ENCODE peak calls at places on chromosomes 4 and X, in five cellular contexts. One of them, this sample, is unnamed.

GRCh38 chr4:181301735-181302380 is 941.3 kb upstream of the TENM3 start:
- DNase-seq in trophoblast cell: peak
- DNase-seq in H9: peak
- DNase-seq in mesenchymal stem cell: no peak
- DNase-seq in H1: no peak
- DNase-seq in this sample: no peak

GRCh38 chrX:154597221-154597620 is 12.3 kb downstream of the CTAG1A start:
- DNase-seq in trophoblast cell: no peak
- DNase-seq in H9: no peak
- DNase-seq in mesenchymal stem cell: no peak
- DNase-seq in H1: no peak
- DNase-seq in this sample: no peak

GRCh38 chrX:65961714-65962113 is 78.2 kb downstream of the VSIG4 start:
- DNase-seq in trophoblast cell: no peak
- DNase-seq in H9: no peak
- DNase-seq in mesenchymal stem cell: no peak
- DNase-seq in H1: no peak
- DNase-seq in this sample: no peak

GRCh38 chrX:151852294-151852693 is 60.4 kb upstream of the MAGEA4 start:
- DNase-seq in trophoblast cell: no peak
- DNase-seq in H9: no peak
- DNase-seq in mesenchymal stem cell: no peak
- DNase-seq in H1: no peak
- DNase-seq in this sample: no peak

GRCh38 chr4:64582492-64582891 is 173.2 kb upstream of the TECRL start:
- DNase-seq in trophoblast cell: no peak
- DNase-seq in H9: peak
- DNase-seq in mesenchymal stem cell: no peak
- DNase-seq in H1: peak
- DNase-seq in this sample: peak

GRCh38 chr4:48254381-48255072 is 15.1 kb downstream of the TEC start:
- DNase-seq in trophoblast cell: no peak
- DNase-seq in H9: no peak
- DNase-seq in mesenchymal stem cell: no peak
- DNase-seq in H1: no peak
- DNase-seq in this sample: no peak

GRCh38 chr4:95537181-95537580 is 11.6 kb downstream of the UNC5C start:
- DNase-seq in trophoblast cell: no peak
- DNase-seq in H9: no peak
- DNase-seq in mesenchymal stem cell: peak
- DNase-seq in H1: no peak
- DNase-seq in this sample: no peak

GRCh38 chr4:139768913-139769312 is 103.3 kb downstream of the MGST2 start:
- DNase-seq in trophoblast cell: peak
- DNase-seq in H9: peak
- DNase-seq in mesenchymal stem cell: no peak
- DNase-seq in H1: no peak
- DNase-seq in this sample: no peak

GRCh38 chr4:120202222-120202621 is 135.6 kb upstream of the MAD2L1 start:
- DNase-seq in trophoblast cell: no peak
- DNase-seq in H9: no peak
- DNase-seq in mesenchymal stem cell: no peak
- DNase-seq in H1: no peak
- DNase-seq in this sample: no peak

GRCh38 chrX:3143043-3143799 is 102.0 kb downstream of the ARSF start:
- DNase-seq in trophoblast cell: no peak
- DNase-seq in H9: no peak
- DNase-seq in mesenchymal stem cell: no peak
- DNase-seq in H1: no peak
- DNase-seq in this sample: no peak

GRCh38 chr4:95085118-95085833 is 327.5 kb downstream of the BMPR1B start:
- DNase-seq in trophoblast cell: no peak
- DNase-seq in H9: no peak
- DNase-seq in mesenchymal stem cell: no peak
- DNase-seq in H1: no peak
- DNase-seq in this sample: no peak

GRCh38 chrX:107589243-107589642 is 39.1 kb upstream of the PRPS1 start:
- DNase-seq in trophoblast cell: no peak
- DNase-seq in H9: no peak
- DNase-seq in mesenchymal stem cell: no peak
- DNase-seq in H1: no peak
- DNase-seq in this sample: no peak

GRCh38 chr4:89358935-89359364 is 51.4 kb upstream of the GPRIN3 start:
- DNase-seq in trophoblast cell: no peak
- DNase-seq in H9: no peak
- DNase-seq in mesenchymal stem cell: peak
- DNase-seq in H1: no peak
- DNase-seq in this sample: no peak

GRCh38 chrX:38985375-38985774 is 184.1 kb downstream of the MID1IP1 start:
- DNase-seq in trophoblast cell: no peak
- DNase-seq in H9: no peak
- DNase-seq in mesenchymal stem cell: no peak
- DNase-seq in H1: no peak
- DNase-seq in this sample: no peak

GRCh38 chr4:89836897-89837384 is at the start of gene SNCA:
- DNase-seq in trophoblast cell: peak
- DNase-seq in H9: peak
- DNase-seq in mesenchymal stem cell: peak
- DNase-seq in H1: peak
- DNase-seq in this sample: no peak

GRCh38 chr4:6771229-6771671 is 11.3 kb upstream of the KIAA0232 start:
- DNase-seq in trophoblast cell: peak
- DNase-seq in H9: no peak
- DNase-seq in mesenchymal stem cell: peak
- DNase-seq in H1: no peak
- DNase-seq in this sample: no peak

GRCh38 chrX:72240976-72241375 is 2.1 kb upstream of the ERCC6L start:
- DNase-seq in trophoblast cell: no peak
- DNase-seq in H9: no peak
- DNase-seq in mesenchymal stem cell: no peak
- DNase-seq in H1: no peak
- DNase-seq in this sample: no peak

GRCh38 chr4:11497972-11498371 is 69.3 kb upstream of the HS3ST1 start:
- DNase-seq in trophoblast cell: peak
- DNase-seq in H9: no peak
- DNase-seq in mesenchymal stem cell: no peak
- DNase-seq in H1: no peak
- DNase-seq in this sample: no peak

GRCh38 chrX:27728291-27728690 is 79.5 kb upstream of the MAGEB10 start:
- DNase-seq in trophoblast cell: no peak
- DNase-seq in H9: no peak
- DNase-seq in mesenchymal stem cell: peak
- DNase-seq in H1: no peak
- DNase-seq in this sample: no peak

GRCh38 chrX:147376601-147377387 is 534.9 kb upstream of the FMR1 start:
- DNase-seq in trophoblast cell: no peak
- DNase-seq in H9: peak
- DNase-seq in mesenchymal stem cell: no peak
- DNase-seq in H1: no peak
- DNase-seq in this sample: no peak

GRCh38 chr4:170079981-170080380 is 9.8 kb downstream of the AADAT start:
- DNase-seq in trophoblast cell: no peak
- DNase-seq in H9: no peak
- DNase-seq in mesenchymal stem cell: no peak
- DNase-seq in H1: no peak
- DNase-seq in this sample: no peak

GRCh38 chrX:109840585-109840984 is 107.5 kb upstream of the ACSL4 start:
- DNase-seq in trophoblast cell: peak
- DNase-seq in H9: no peak
- DNase-seq in mesenchymal stem cell: peak
- DNase-seq in H1: no peak
- DNase-seq in this sample: no peak

GRCh38 chr4:88742561-88742960 is 44.9 kb upstream of the NAP1L5 start:
- DNase-seq in trophoblast cell: no peak
- DNase-seq in H9: no peak
- DNase-seq in mesenchymal stem cell: no peak
- DNase-seq in H1: no peak
- DNase-seq in this sample: no peak

GRCh38 chr4:8916251-8916913 is 44.7 kb upstream of the HMX1 start:
- DNase-seq in trophoblast cell: no peak
- DNase-seq in H9: peak
- DNase-seq in mesenchymal stem cell: no peak
- DNase-seq in H1: no peak
- DNase-seq in this sample: no peak

GRCh38 chrX:133776072-133776471 is 209.3 kb downstream of the GPC3 start:
- DNase-seq in trophoblast cell: no peak
- DNase-seq in H9: peak
- DNase-seq in mesenchymal stem cell: no peak
- DNase-seq in H1: peak
- DNase-seq in this sample: no peak

DNA sequence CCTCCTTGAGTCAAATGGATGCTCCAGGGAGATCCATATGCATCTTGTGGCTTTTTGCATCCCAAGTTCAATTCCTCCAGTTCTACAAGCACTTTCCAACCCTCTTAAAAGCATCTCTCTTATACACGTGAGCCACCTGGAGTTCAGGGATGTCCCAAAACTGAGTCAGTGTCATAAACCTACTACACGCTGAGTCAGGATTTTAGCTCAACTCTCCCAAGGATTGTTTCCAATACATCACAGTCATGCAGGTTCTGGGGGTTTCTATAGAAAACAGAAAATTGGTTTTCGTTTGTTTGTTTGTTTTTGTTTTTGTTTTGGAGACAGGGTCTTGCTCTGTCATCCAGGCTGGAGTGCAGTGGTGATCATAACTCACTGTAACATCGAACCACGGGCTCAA is 25.9 kb upstream of the ESX1 start:
- DNase-seq in trophoblast cell: no peak
- DNase-seq in H9: no peak
- DNase-seq in mesenchymal stem cell: no peak
- DNase-seq in H1: no peak
- DNase-seq in this sample: no peak
- H2BK12ac ChIP-seq in trophoblast cell: no peak
- H2BK12ac ChIP-seq in H9: no peak
- H2BK12ac ChIP-seq in mesenchymal stem cell: no peak
- H2BK12ac ChIP-seq in H1: no peak
- H2BK12ac ChIP-seq in this sample: no peak

GRCh38 chrX:6990552-6991193 is 156.8 kb upstream of the STS start:
- DNase-seq in trophoblast cell: no peak
- DNase-seq in H9: no peak
- DNase-seq in mesenchymal stem cell: no peak
- DNase-seq in H1: no peak
- DNase-seq in this sample: no peak

GRCh38 chrX:6985537-6985936 is 162.0 kb upstream of the STS start:
- DNase-seq in trophoblast cell: no peak
- DNase-seq in H9: no peak
- DNase-seq in mesenchymal stem cell: no peak
- DNase-seq in H1: no peak
- DNase-seq in this sample: no peak

DNA sequence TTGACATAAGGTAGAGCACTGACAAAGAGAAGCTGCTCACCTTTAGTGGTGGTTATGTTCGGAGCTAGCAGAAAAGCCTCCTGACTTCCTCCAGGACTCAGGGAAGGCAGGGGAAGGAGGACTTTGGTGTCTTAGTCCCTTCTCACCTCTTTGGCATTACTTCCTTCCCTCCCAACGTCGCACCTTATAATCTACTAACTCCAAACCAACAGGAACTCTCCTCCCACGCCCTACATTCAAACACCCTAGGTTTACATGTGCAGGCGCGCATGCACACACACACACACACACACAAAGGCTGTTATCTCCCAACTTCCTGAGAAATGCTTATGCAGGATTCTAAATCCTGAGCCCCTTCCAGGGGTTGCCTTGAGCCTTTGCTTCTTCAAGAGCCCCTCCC is 157.7 kb upstream of the STS start:
- DNase-seq in trophoblast cell: no peak
- DNase-seq in H9: no peak
- DNase-seq in mesenchymal stem cell: no peak
- DNase-seq in H1: no peak
- DNase-seq in this sample: no peak
- H2BK12ac ChIP-seq in trophoblast cell: no peak
- H2BK12ac ChIP-seq in H9: no peak
- H2BK12ac ChIP-seq in mesenchymal stem cell: no peak
- H2BK12ac ChIP-seq in H1: no peak
- H2BK12ac ChIP-seq in this sample: no peak

GRCh38 chrX:17814557-17814956 is 46.5 kb downstream of the RAI2 start:
- DNase-seq in trophoblast cell: no peak
- DNase-seq in H9: no peak
- DNase-seq in mesenchymal stem cell: no peak
- DNase-seq in H1: no peak
- DNase-seq in this sample: no peak
- H2BK12ac ChIP-seq in trophoblast cell: no peak
- H2BK12ac ChIP-seq in H9: no peak
- H2BK12ac ChIP-seq in mesenchymal stem cell: no peak
- H2BK12ac ChIP-seq in H1: no peak
- H2BK12ac ChIP-seq in this sample: no peak

DNA sequence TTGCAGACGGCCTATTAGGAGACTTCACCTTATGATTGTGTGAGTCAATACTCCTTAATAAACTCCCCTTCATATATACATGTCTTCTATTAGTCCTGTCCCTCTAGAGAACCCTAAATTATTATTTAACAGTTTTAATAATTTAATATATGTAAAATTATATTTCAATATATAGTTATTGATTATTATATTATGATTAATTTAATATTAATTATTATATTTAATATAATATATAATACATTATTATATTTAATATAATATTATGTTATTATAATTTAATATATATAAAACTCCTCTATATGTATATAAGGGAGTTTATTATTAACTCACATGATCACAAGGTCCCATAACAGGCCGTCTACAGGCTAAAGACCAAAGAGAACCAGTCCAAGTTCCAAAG is 533.2 kb downstream of the ARAP2 start:
- DNase-seq in trophoblast cell: no peak
- DNase-seq in H9: no peak
- DNase-seq in mesenchymal stem cell: no peak
- DNase-seq in H1: no peak
- DNase-seq in this sample: no peak
- H2BK12ac ChIP-seq in trophoblast cell: no peak
- H2BK12ac ChIP-seq in H9: no peak
- H2BK12ac ChIP-seq in mesenchymal stem cell: no peak
- H2BK12ac ChIP-seq in H1: no peak
- H2BK12ac ChIP-seq in this sample: no peak

GRCh38 chr4:100286601-100287000 is 96.3 kb upstream of the DDIT4L start:
- DNase-seq in trophoblast cell: no peak
- DNase-seq in H9: peak
- DNase-seq in mesenchymal stem cell: no peak
- DNase-seq in H1: no peak
- DNase-seq in this sample: no peak
- H2BK12ac ChIP-seq in trophoblast cell: no peak
- H2BK12ac ChIP-seq in H9: no peak
- H2BK12ac ChIP-seq in mesenchymal stem cell: no peak
- H2BK12ac ChIP-seq in H1: peak
- H2BK12ac ChIP-seq in this sample: no peak

DNA sequence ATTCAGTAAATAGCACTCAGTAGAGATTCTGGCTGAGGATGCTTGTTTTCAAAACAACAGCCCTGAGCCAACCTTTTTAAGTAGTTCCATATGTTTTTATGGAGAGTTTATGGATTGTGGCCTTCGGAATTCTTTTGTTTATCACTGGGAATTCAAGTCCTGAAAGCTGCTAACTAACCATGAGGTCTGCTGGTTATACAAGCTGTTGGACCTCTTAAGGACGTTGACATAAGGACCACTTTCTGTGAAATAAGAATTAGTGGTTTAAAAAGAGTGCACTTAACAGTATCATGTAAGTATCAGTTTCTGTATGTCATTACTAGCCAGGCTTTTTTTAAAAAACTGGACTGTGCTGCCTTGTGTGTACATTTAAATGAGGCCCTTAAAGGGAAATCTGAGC is 229.0 kb upstream of the PGRMC2 start:
- DNase-seq in trophoblast cell: no peak
- DNase-seq in H9: no peak
- DNase-seq in mesenchymal stem cell: peak
- DNase-seq in H1: no peak
- DNase-seq in this sample: no peak
- H2BK12ac ChIP-seq in trophoblast cell: no peak
- H2BK12ac ChIP-seq in H9: no peak
- H2BK12ac ChIP-seq in mesenchymal stem cell: no peak
- H2BK12ac ChIP-seq in H1: no peak
- H2BK12ac ChIP-seq in this sample: no peak

This sample was measured in neuronal stem cell.